ENCODE peak calls at places on chromosomes 5 and 9, in eight cellular contexts. N is cardiac muscle cell, Q is heart right ventricle, I is colonic mucosa, H is PC-9, T is HCT116, J is NT2/D1, G is gastrocnemius medialis. P is an unnamed sample.

GRCh38 chr5:96177303-96177869 is 215.7 kb upstream of the ELL2 start:
- DNase-seq in N (no peak), Q (no peak), I (no peak), H (peak; percentile 97), T (peak; percentile 12), J (no peak), G (no peak), P (no peak)

GRCh38 chr9:101664432-101664831 is 69.7 kb upstream of the PPP3R2 start:
- DNase-seq in N (no peak), Q (no peak), I (no peak), H (no peak), T (no peak), J (no peak), G (no peak), P (no peak)

GRCh38 chr9:93473411-93473810 is 20.0 kb upstream of the FAM120AOS start:
- DNase-seq in N (no peak), Q (no peak), I (no peak), H (peak; percentile 84), T (no peak), J (no peak), G (no peak), P (no peak)

GRCh38 chr9:68709291-68709970 is 4.4 kb downstream of the PIP5K1B start:
- DNase-seq in N (no peak), Q (no peak), I (no peak), H (no peak), T (no peak), J (no peak), G (no peak), P (no peak)

GRCh38 chr9:87324613-87325194 is 173.0 kb upstream of the DAPK1 start:
- DNase-seq in N (peak; percentile 65), Q (peak; percentile 18), I (no peak), H (peak; percentile 43), T (peak; percentile 44), J (no peak), G (no peak), P (peak; percentile 56)

GRCh38 chr5:115227281-115227680 is 35.4 kb downstream of the PGGT1B start:
- DNase-seq in N (no peak), Q (no peak), I (no peak), H (no peak), T (no peak), J (no peak), G (no peak), P (no peak)

GRCh38 chr5:10801931-10802674 is 41.1 kb upstream of the DAP start:
- DNase-seq in N (peak; percentile 28), Q (no peak), I (no peak), H (peak; percentile 32), T (no peak), J (no peak), G (no peak), P (no peak)

GRCh38 chr9:135584934-135585333 is 23.4 kb downstream of the PAEP start:
- DNase-seq in N (no peak), Q (no peak), I (no peak), H (no peak), T (no peak), J (no peak), G (no peak), P (no peak)

GRCh38 chr5:115825948-115826347 is 9.5 kb upstream of the CDO1 start:
- DNase-seq in N (no peak), Q (no peak), I (no peak), H (no peak), T (no peak), J (no peak), G (no peak), P (no peak)

GRCh38 chr5:174624754-174625506 is 99.5 kb upstream of the MSX2 start:
- DNase-seq in N (no peak), Q (no peak), I (no peak), H (no peak), T (no peak), J (no peak), G (no peak), P (no peak)

GRCh38 chr9:91857291-91857781 is 92.7 kb downstream of the ROR2 start:
- DNase-seq in N (peak; percentile 46), Q (no peak), I (no peak), H (no peak), T (no peak), J (no peak), G (no peak), P (no peak)

GRCh38 chr9:100322954-100323536 is 29.7 kb downstream of the TEX10 start:
- DNase-seq in N (peak; percentile 47), Q (no peak), I (no peak), H (no peak), T (peak; percentile 10), J (peak; percentile 38), G (no peak), P (peak; percentile 54)

GRCh38 chr9:122116040-122116439 is 22.9 kb upstream of the TTLL11 start:
- DNase-seq in N (no peak), Q (no peak), I (no peak), H (no peak), T (no peak), J (peak; percentile 82), G (no peak), P (no peak)

GRCh38 chr9:12956261-12956660 is 181.4 kb downstream of the LURAP1L start:
- DNase-seq in N (no peak), Q (no peak), I (no peak), H (peak; percentile 68), T (no peak), J (no peak), G (no peak), P (no peak)

DNA sequence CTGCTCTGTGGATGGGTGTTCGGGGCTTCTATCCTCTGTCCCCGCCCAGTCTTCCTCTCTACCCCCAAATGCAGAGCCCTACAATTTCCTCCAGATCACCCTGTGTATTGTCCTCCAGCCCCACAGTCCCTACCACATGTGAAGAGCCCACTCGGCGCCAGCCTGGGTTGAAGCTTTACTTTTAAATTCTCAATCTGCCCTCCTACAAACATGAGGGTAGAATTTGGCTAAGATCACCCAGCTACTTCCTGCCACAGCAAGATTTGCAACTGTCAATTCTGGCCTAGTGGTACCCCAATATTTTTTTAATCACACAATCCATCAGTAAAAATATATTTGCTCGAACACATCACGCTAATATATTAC is 3.9 kb downstream of the AKNA start:
- DNase-seq in N (no peak), Q (no peak), I (no peak), H (no peak), T (no peak), J (no peak), G (no peak), P (no peak)
- H3K4me1 ChIP-seq in N (peaks cover 49% of the 10 kb centered on the region), Q (peaks cover 91% of the 10 kb centered on the region), I (peaks cover 13% of the 10 kb centered on the region), H (peaks cover 18% of the 10 kb centered on the region), T (peaks cover 4% of the 10 kb centered on the region), J (peaks cover 31% of the 10 kb centered on the region), G (peaks cover 28% of the 10 kb centered on the region), P (no peaks in the 10 kb centered on the region)

GRCh38 chr5:129400395-129400983 is 59.6 kb upstream of the ADAMTS19 start:
- DNase-seq in N (no peak), Q (no peak), I (no peak), H (no peak), T (no peak), J (no peak), G (no peak), P (no peak)
- H3K27me3 ChIP-seq in N (no peaks in the 10 kb centered on the region), Q (no peaks in the 10 kb centered on the region), I (no peaks in the 10 kb centered on the region), H (no peaks in the 10 kb centered on the region), T (no peaks in the 10 kb centered on the region), J (no peaks in the 10 kb centered on the region), G (no peaks in the 10 kb centered on the region), P (no peaks in the 10 kb centered on the region)

DNA sequence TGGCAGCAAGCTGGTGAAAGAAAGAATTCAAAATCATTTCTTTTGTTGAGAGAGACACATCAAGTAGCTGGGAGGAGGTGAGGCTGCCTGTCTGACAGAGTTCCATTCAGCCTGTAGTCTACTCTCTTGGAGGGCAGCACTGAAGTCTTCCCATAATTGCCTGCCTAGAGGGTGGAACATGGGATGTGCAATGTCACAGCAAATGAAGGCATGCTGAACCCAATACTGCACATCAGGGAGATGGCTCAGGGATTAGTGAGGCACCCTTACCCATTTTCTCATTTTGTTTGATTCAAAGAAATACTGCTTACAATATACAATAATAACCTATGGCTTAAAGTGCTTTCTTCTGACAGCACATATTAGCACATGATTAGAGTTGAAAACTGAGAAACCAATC is 475.7 kb downstream of the TMEM232 start:
- DNase-seq in N (no peak), Q (no peak), I (no peak), H (no peak), T (no peak), J (no peak), G (no peak), P (no peak)
- H3K4me1 ChIP-seq in N (no peaks in the 10 kb centered on the region), Q (no peaks in the 10 kb centered on the region), I (no peaks in the 10 kb centered on the region), H (no peaks in the 10 kb centered on the region), T (no peaks in the 10 kb centered on the region), J (no peaks in the 10 kb centered on the region), G (no peaks in the 10 kb centered on the region), P (no peaks in the 10 kb centered on the region)

GRCh38 chr9:126516936-126517750 is 96.6 kb upstream of the LMX1B start:
- DNase-seq in N (peak; percentile 48), Q (peak; percentile 40), I (no peak), H (peak; percentile 38), T (peak; percentile 6), J (no peak), G (no peak), P (peak; percentile 77)
- H3K27me3 ChIP-seq in N (peaks cover 23% of the 10 kb centered on the region), Q (peaks cover 13% of the 10 kb centered on the region), I (peaks cover 49% of the 10 kb centered on the region), H (peaks cover 57% of the 10 kb centered on the region), T (peaks cover 29% of the 10 kb centered on the region), J (peaks cover 43% of the 10 kb centered on the region), G (peaks cover 71% of the 10 kb centered on the region), P (no peaks in the 10 kb centered on the region)

GRCh38 chr9:69899491-69899890 is 78.9 kb downstream of the CFAP95 start:
- DNase-seq in N (no peak), Q (no peak), I (no peak), H (no peak), T (no peak), J (no peak), G (no peak), P (no peak)
- H3K4me1 ChIP-seq in N (no peaks in the 10 kb centered on the region), Q (peaks cover 3% of the 10 kb centered on the region), I (no peaks in the 10 kb centered on the region), H (peaks cover 44% of the 10 kb centered on the region), T (peaks cover 14% of the 10 kb centered on the region), J (peaks cover 2% of the 10 kb centered on the region), G (no peaks in the 10 kb centered on the region), P (peaks cover 22% of the 10 kb centered on the region)

P was measured in HAP-1.